ENCODE peak calls at places on chromosome 1, in six cellular contexts. L, I, S, T, U and B are unnamed samples.

GRCh38 chr1:204405988-204406387 is 5.6 kb downstream of the PPP1R15B start:
- DNase-seq in L (no peak), I (no peak), S (no peak), T (no peak), U (no peak), B (no peak)

GRCh38 chr1:27648602-27649305 is 13.8 kb upstream of the FGR start:
- DNase-seq in L (no peak), I (no peak), S (no peak), T (no peak), U (no peak), B (no peak)

GRCh38 chr1:224616761-224617409 is 768 bp downstream of the CNIH3 start:
- DNase-seq in L (no peak), I (no peak), S (no peak), T (no peak), U (no peak), B (peak)

GRCh38 chr1:185816460-185816859 is 82.3 kb downstream of the HMCN1 start:
- DNase-seq in L (no peak), I (no peak), S (no peak), T (peak), U (no peak), B (no peak)

GRCh38 chr1:200294241-200294640 is 115.6 kb downstream of the ZNF281 start:
- DNase-seq in L (no peak), I (no peak), S (no peak), T (no peak), U (peak), B (no peak)

GRCh38 chr1:3649342-3650247 is at the start of gene WRAP73:
- DNase-seq in L (peak), I (peak), S (peak), T (peak), U (peak), B (peak)

GRCh38 chr1:27011058-27011764 is 1.4 kb downstream of the TENT5B start:
- DNase-seq in L (peak), I (no peak), S (no peak), T (no peak), U (peak), B (no peak)

GRCh38 chr1:76402128-76402527 is 327.6 kb downstream of the ST6GALNAC3 start:
- DNase-seq in L (no peak), I (no peak), S (no peak), T (no peak), U (no peak), B (no peak)

GRCh38 chr1:21341517-21342078 is 51.3 kb upstream of the ECE1 start:
- DNase-seq in L (no peak), I (no peak), S (no peak), T (no peak), U (no peak), B (no peak)